ENCODE peak calls at places on chromosome 20, in six cellular contexts. One of them, this sample, is unnamed. For H3K4me1, the result is how much of the 10 kb centered on the place peaks cover.

GRCh38 chr20:33673411-33674293 is 576 bp downstream of the NECAB3 start:
- DNase-seq in GM23248: peak
- DNase-seq in tibial artery: no peak
- DNase-seq in right lobe of liver: peak
- DNase-seq in cardiac muscle cell: no peak
- DNase-seq in A549: peak
- DNase-seq in this sample: peak

GRCh38 chr20:63123326-63123725 is 92.6 kb downstream of the YTHDF1 start:
- DNase-seq in cardiac muscle cell: no peak
- DNase-seq in A549: no peak
- DNase-seq in right lobe of liver: peak
- DNase-seq in GM23248: no peak
- DNase-seq in tibial artery: peak
- DNase-seq in this sample: no peak

GRCh38 chr20:15792855-15793254 is 780.4 kb downstream of the KIF16B start:
- DNase-seq in right lobe of liver: no peak
- DNase-seq in tibial artery: no peak
- DNase-seq in A549: no peak
- DNase-seq in cardiac muscle cell: no peak
- DNase-seq in GM23248: no peak
- DNase-seq in this sample: no peak

GRCh38 chr20:6756961-6757595 is 10.4 kb upstream of the BMP2 start:
- DNase-seq in A549: no peak
- DNase-seq in tibial artery: no peak
- DNase-seq in right lobe of liver: no peak
- DNase-seq in cardiac muscle cell: no peak
- DNase-seq in GM23248: no peak
- DNase-seq in this sample: no peak

GRCh38 chr20:21693322-21693721 is 12.1 kb upstream of the PAX1 start:
- DNase-seq in A549: no peak
- DNase-seq in GM23248: no peak
- DNase-seq in right lobe of liver: no peak
- DNase-seq in cardiac muscle cell: peak
- DNase-seq in tibial artery: no peak
- DNase-seq in this sample: no peak

GRCh38 chr20:32282461-32282860 is 5.0 kb downstream of the KIF3B start:
- DNase-seq in A549: no peak
- DNase-seq in GM23248: no peak
- DNase-seq in tibial artery: no peak
- DNase-seq in cardiac muscle cell: no peak
- DNase-seq in right lobe of liver: peak
- DNase-seq in this sample: no peak

GRCh38 chr20:23047738-23048214 is 1.7 kb downstream of the THBD start:
- DNase-seq in tibial artery: no peak
- DNase-seq in A549: no peak
- DNase-seq in GM23248: peak
- DNase-seq in cardiac muscle cell: no peak
- DNase-seq in right lobe of liver: peak
- DNase-seq in this sample: peak

GRCh38 chr20:2653511-2654383 is 1.3 kb downstream of the NOP56 start:
- DNase-seq in cardiac muscle cell: no peak
- DNase-seq in tibial artery: no peak
- DNase-seq in A549: no peak
- DNase-seq in GM23248: no peak
- DNase-seq in right lobe of liver: no peak
- DNase-seq in this sample: no peak

GRCh38 chr20:61056136-61056535 is 195.9 kb upstream of the CDH4 start:
- DNase-seq in tibial artery: no peak
- DNase-seq in A549: no peak
- DNase-seq in cardiac muscle cell: no peak
- DNase-seq in GM23248: no peak
- DNase-seq in right lobe of liver: no peak
- DNase-seq in this sample: no peak

GRCh38 chr20:53092772-53093171 is 120.6 kb downstream of the TSHZ2 start:
- DNase-seq in cardiac muscle cell: no peak
- DNase-seq in A549: no peak
- DNase-seq in GM23248: no peak
- DNase-seq in tibial artery: no peak
- DNase-seq in right lobe of liver: no peak
- DNase-seq in this sample: no peak

GRCh38 chr20:18645851-18646250 is 58.0 kb downstream of the DTD1 start:
- DNase-seq in right lobe of liver: no peak
- DNase-seq in cardiac muscle cell: no peak
- DNase-seq in GM23248: no peak
- DNase-seq in A549: no peak
- DNase-seq in tibial artery: no peak
- DNase-seq in this sample: no peak

GRCh38 chr20:9359561-9360308 is 154.7 kb upstream of the LAMP5 start:
- DNase-seq in right lobe of liver: no peak
- DNase-seq in cardiac muscle cell: peak
- DNase-seq in tibial artery: peak
- DNase-seq in GM23248: peak
- DNase-seq in A549: peak
- DNase-seq in this sample: no peak

GRCh38 chr20:31355981-31356380 is 12.4 kb upstream of the DEFB118 start:
- DNase-seq in right lobe of liver: no peak
- DNase-seq in GM23248: peak
- DNase-seq in cardiac muscle cell: no peak
- DNase-seq in A549: no peak
- DNase-seq in tibial artery: no peak
- DNase-seq in this sample: no peak

GRCh38 chr20:58038123-58038654 is 190.3 kb downstream of the ANKRD60 start:
- DNase-seq in tibial artery: no peak
- DNase-seq in A549: no peak
- DNase-seq in right lobe of liver: no peak
- DNase-seq in GM23248: no peak
- DNase-seq in cardiac muscle cell: no peak
- DNase-seq in this sample: peak

GRCh38 chr20:61414455-61414991 is 162.5 kb downstream of the CDH4 start:
- DNase-seq in cardiac muscle cell: no peak
- DNase-seq in tibial artery: no peak
- DNase-seq in A549: no peak
- DNase-seq in right lobe of liver: no peak
- DNase-seq in GM23248: no peak
- DNase-seq in this sample: no peak

GRCh38 chr20:25867776-25868649 is 171.4 kb upstream of the ZNF337 start:
- DNase-seq in GM23248: peak
- DNase-seq in right lobe of liver: peak
- DNase-seq in tibial artery: peak
- DNase-seq in A549: peak
- DNase-seq in cardiac muscle cell: peak
- DNase-seq in this sample: peak

GRCh38 chr20:59434950-59435349 is 134.5 kb downstream of the EDN3 start:
- DNase-seq in right lobe of liver: no peak
- DNase-seq in GM23248: no peak
- DNase-seq in A549: no peak
- DNase-seq in tibial artery: no peak
- DNase-seq in cardiac muscle cell: no peak
- DNase-seq in this sample: no peak
- H3K27ac ChIP-seq in right lobe of liver: no peak
- H3K27ac ChIP-seq in GM23248: no peak
- H3K27ac ChIP-seq in A549: no peak
- H3K27ac ChIP-seq in tibial artery: no peak
- H3K27ac ChIP-seq in cardiac muscle cell: no peak
- H3K27ac ChIP-seq in this sample: no peak

DNA sequence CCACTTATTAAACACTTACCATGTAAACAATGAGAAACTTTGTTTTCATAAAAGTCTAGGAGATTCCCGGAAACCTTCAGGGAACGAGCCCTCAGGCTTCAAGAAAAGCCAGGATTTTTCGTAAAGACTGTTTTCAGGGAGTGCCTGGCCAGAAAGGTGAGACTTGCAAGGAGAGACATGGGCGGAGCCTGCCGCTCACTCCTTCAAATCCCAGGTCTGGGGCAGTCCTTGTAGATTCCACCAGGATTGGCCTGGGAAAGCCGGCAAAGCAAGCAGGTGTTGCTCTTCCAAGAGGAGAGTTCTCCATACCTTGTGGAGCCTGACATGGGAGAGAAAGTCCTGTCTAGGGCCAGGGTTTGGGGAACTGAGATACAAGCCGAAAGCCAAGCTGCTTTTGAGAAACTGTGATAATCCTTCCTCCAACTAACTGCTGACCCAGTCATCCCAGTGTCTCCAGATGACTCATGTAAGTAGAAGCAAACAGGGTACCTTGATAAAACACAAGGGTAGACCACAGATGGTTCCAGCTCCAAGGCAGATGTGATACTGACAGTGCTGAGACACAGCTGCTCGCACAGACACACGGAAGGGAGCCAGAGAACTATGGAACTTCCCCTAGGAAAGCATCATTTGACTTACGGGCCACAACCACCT is 69.4 kb upstream of the NAA20 start:
- DNase-seq in tibial artery: no peak
- DNase-seq in right lobe of liver: no peak
- DNase-seq in cardiac muscle cell: no peak
- DNase-seq in A549: no peak
- DNase-seq in GM23248: peak
- DNase-seq in this sample: no peak
- H3K4me1 ChIP-seq in tibial artery: under half
- H3K4me1 ChIP-seq in right lobe of liver: under half
- H3K4me1 ChIP-seq in cardiac muscle cell: under half
- H3K4me1 ChIP-seq in A549: under half
- H3K4me1 ChIP-seq in GM23248: under half
- H3K4me1 ChIP-seq in this sample: under half

GRCh38 chr20:49775229-49775693 is 37.4 kb upstream of the SLC9A8 start:
- DNase-seq in cardiac muscle cell: no peak
- DNase-seq in right lobe of liver: peak
- DNase-seq in GM23248: peak
- DNase-seq in A549: peak
- DNase-seq in tibial artery: peak
- DNase-seq in this sample: no peak
- H3K27ac ChIP-seq in cardiac muscle cell: no peak
- H3K27ac ChIP-seq in right lobe of liver: peak
- H3K27ac ChIP-seq in GM23248: no peak
- H3K27ac ChIP-seq in A549: peak
- H3K27ac ChIP-seq in tibial artery: no peak
- H3K27ac ChIP-seq in this sample: peak

GRCh38 chr20:4972506-4973251 is 28.6 kb downstream of the SLC23A2 start:
- DNase-seq in cardiac muscle cell: no peak
- DNase-seq in A549: no peak
- DNase-seq in right lobe of liver: no peak
- DNase-seq in tibial artery: no peak
- DNase-seq in GM23248: no peak
- DNase-seq in this sample: no peak
- H3K4me1 ChIP-seq in cardiac muscle cell: under half
- H3K4me1 ChIP-seq in A549: under half
- H3K4me1 ChIP-seq in right lobe of liver: under half
- H3K4me1 ChIP-seq in tibial artery: under half
- H3K4me1 ChIP-seq in GM23248: under half
- H3K4me1 ChIP-seq in this sample: under half

GRCh38 chr20:4544765-4545164 is 176.9 kb upstream of the PRND start:
- DNase-seq in A549: no peak
- DNase-seq in tibial artery: no peak
- DNase-seq in cardiac muscle cell: no peak
- DNase-seq in GM23248: peak
- DNase-seq in right lobe of liver: no peak
- DNase-seq in this sample: no peak
- H3K27ac ChIP-seq in A549: no peak
- H3K27ac ChIP-seq in tibial artery: no peak
- H3K27ac ChIP-seq in cardiac muscle cell: no peak
- H3K27ac ChIP-seq in GM23248: peak
- H3K27ac ChIP-seq in right lobe of liver: no peak
- H3K27ac ChIP-seq in this sample: no peak

DNA sequence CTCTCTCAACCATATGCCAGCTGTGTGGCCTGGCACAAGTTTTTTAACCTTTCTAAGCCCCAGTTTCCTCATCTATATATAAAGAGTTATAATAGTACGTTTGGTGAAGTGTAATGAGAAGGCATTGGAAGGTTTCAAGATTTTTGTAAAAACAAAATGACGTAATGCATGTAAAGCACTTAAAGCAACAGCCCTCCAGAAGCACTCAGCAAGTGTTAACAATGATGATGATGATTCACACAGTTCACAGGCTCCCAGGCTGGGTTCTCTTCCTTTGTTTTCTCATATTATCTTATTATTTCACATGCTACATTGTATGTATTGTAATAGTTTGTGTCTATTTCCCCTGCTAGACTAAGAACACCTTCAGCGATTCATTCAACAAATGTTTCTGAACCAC is 6.2 kb downstream of the CEP250 start:
- DNase-seq in GM23248: no peak
- DNase-seq in tibial artery: no peak
- DNase-seq in cardiac muscle cell: no peak
- DNase-seq in A549: no peak
- DNase-seq in right lobe of liver: no peak
- DNase-seq in this sample: no peak
- H3K4me1 ChIP-seq in GM23248: under half
- H3K4me1 ChIP-seq in tibial artery: under half
- H3K4me1 ChIP-seq in cardiac muscle cell: under half
- H3K4me1 ChIP-seq in A549: under half
- H3K4me1 ChIP-seq in right lobe of liver: under half
- H3K4me1 ChIP-seq in this sample: under half

This sample was measured in left lung.